ENCODE peak calls at places on chromosomes 4 and X, in seven cellular contexts. F is right lobe of liver, N is breast epithelium, V is uterus, P is IMR-90, I is tibial nerve, E is transverse colon. K is an unnamed sample.

GRCh38 chr4:27381806-27382205 is 521.2 kb downstream of the STIM2 start:
- DNase-seq in F (no peak), N (no peak), V (no peak), P (no peak), I (no peak), E (no peak), K (no peak)

GRCh38 chr4:26321326-26322276 is 787 bp downstream of the RBPJ start:
- DNase-seq in F (peak; percentile 65), N (no peak), V (peak; percentile 31), P (peak; percentile 41), I (no peak), E (peak; percentile 37), K (no peak)

GRCh38 chr4:79284893-79285292 is 41.0 kb downstream of the NAA11 start:
- DNase-seq in F (no peak), N (no peak), V (no peak), P (no peak), I (no peak), E (no peak), K (no peak)

GRCh38 chr4:8192748-8193738 is 6.0 kb upstream of the SH3TC1 start:
- DNase-seq in F (peak; percentile 61), N (no peak), V (no peak), P (peak; percentile 28), I (peak; percentile 51), E (peak; percentile 77), K (no peak)

GRCh38 chr4:157043131-157043530 is 32.8 kb upstream of the GLRB start:
- DNase-seq in F (no peak), N (no peak), V (no peak), P (peak; percentile 51), I (no peak), E (no peak), K (no peak)

GRCh38 chr4:90857081-90857820 is 730.1 kb downstream of the CCSER1 start:
- DNase-seq in F (no peak), N (no peak), V (no peak), P (no peak), I (no peak), E (no peak), K (no peak)

GRCh38 chr4:100208964-100209363 is 18.7 kb upstream of the DDIT4L start:
- DNase-seq in F (no peak), N (no peak), V (no peak), P (no peak), I (no peak), E (no peak), K (no peak)

GRCh38 chr4:125313497-125313896 is 1.3 kb upstream of the FAT4 start:
- DNase-seq in F (no peak), N (no peak), V (peak; percentile 50), P (peak; percentile 94), I (no peak), E (no peak), K (no peak)

GRCh38 chrX:10158279-10158939 is 1.6 kb downstream of the CLCN4 start:
- DNase-seq in F (no peak), N (no peak), V (no peak), P (no peak), I (no peak), E (no peak), K (no peak)

GRCh38 chr4:28976369-28976768 is 1743.8 kb upstream of the PCDH7 start:
- DNase-seq in F (no peak), N (no peak), V (no peak), P (no peak), I (no peak), E (no peak), K (no peak)

GRCh38 chrX:131046596-131046995 is 11.6 kb upstream of the ARHGAP36 start:
- DNase-seq in F (no peak), N (no peak), V (no peak), P (no peak), I (no peak), E (no peak), K (no peak)

GRCh38 chrX:1507511-1508463 is 29.2 kb downstream of the P2RY8 start:
- DNase-seq in F (peak; percentile 41), N (no peak), V (no peak), P (no peak), I (no peak), E (peak; percentile 37), K (no peak)
- TF ChIP-seq POLR2A in F (no peak), N (no peak), V (no peak), P (no peak), I (no peak), E (no peak), K (no peak)

GRCh38 chrX:3485727-3486126 is 139.3 kb upstream of the MXRA5 start:
- DNase-seq in F (no peak), N (no peak), V (no peak), P (no peak), I (no peak), E (no peak), K (no peak)
- H3K4me3 ChIP-seq in F (no peak overlapping the region), N (no peak overlapping the region), V (no peak overlapping the region), P (no peak overlapping the region), I (no peak overlapping the region), E (no peak overlapping the region), K (no peak overlapping the region)

DNA sequence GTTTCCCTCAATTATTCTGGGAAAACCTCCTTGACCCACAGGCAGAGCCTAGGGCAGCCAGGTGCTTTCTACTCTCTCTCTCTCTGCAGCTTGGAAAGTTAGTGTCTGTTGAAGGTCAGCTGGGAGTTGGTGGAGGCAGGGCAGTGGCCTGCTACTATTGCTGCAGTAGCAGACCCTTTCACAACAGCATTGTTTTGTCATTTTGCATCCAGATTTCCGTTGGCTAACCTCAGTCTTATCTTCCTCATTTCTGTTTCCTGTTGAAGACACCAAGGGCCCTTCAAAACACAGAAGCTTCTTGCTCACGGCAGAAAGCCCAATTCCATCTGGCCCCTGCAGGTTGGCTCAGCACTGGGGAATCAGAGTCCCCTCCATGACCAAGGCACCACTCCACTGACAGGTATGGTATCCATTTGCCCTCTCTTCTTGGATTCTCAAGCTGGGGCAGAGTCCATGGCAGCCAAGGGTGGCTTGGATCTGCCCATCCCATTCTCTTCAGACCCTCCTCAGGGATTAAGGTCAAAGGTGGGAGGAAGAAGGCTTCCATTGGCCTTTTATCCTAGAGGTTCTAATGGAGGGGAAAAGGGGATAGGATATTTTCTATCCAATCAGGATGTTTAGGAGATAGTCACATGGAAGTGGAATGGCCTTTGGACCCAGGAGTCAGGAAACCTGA is 24.6 kb downstream of the VSIG4 start:
- DNase-seq in F (peak; percentile 55), N (no peak), V (no peak), P (no peak), I (no peak), E (peak; percentile 17), K (no peak)
- TF ChIP-seq POLR2A in F (peak; percentile 33), N (no peak), V (no peak), P (no peak), I (peak; percentile 17), E (peak; percentile 39), K (peak; percentile 24)

GRCh38 chr4:143286058-143286457 is 50.6 kb upstream of the GAB1 start:
- DNase-seq in F (no peak), N (no peak), V (no peak), P (no peak), I (no peak), E (no peak), K (no peak)
- H3K4me3 ChIP-seq in F (no peak overlapping the region), N (no peak overlapping the region), V (no peak overlapping the region), P (no peak overlapping the region), I (no peak overlapping the region), E (no peak overlapping the region), K (no peak overlapping the region)

GRCh38 chrX:7921750-7922149 is 5.5 kb downstream of the PNPLA4 start:
- DNase-seq in F (no peak), N (no peak), V (no peak), P (no peak), I (no peak), E (no peak), K (no peak)

GRCh38 chrX:7925867-7926472 is 1.2 kb downstream of the PNPLA4 start:
- DNase-seq in F (peak; percentile 55), N (peak; percentile 49), V (peak; percentile 20), P (peak; percentile 63), I (no peak), E (peak; percentile 64), K (no peak)

GRCh38 chrX:7926914-7927258 is 327 bp downstream of the PNPLA4 start:
- DNase-seq in F (no peak), N (peak; percentile 44), V (no peak), P (no peak), I (no peak), E (no peak), K (no peak)

GRCh38 chrX:7926501-7926900 is 712 bp downstream of the PNPLA4 start:
- DNase-seq in F (no peak), N (no peak), V (no peak), P (peak; percentile 0), I (no peak), E (no peak), K (no peak)

GRCh38 chrX:7927259-7928167 is at the start of gene PNPLA4:
- DNase-seq in F (peak; percentile 95), N (peak; percentile 76), V (peak; percentile 66), P (peak; percentile 64), I (peak; percentile 26), E (peak; percentile 93), K (peak; percentile 46)
- TF ChIP-seq POLR2A in F (peak; percentile 87), N (no peak), V (no peak), P (peak; percentile 48), I (peak; percentile 23), E (peak; percentile 76), K (peak; percentile 66)

GRCh38 chr4:143386812-143387211 is 50.1 kb downstream of the GAB1 start:
- DNase-seq in F (no peak), N (no peak), V (no peak), P (peak; percentile 39), I (no peak), E (no peak), K (no peak)

GRCh38 chr4:143380651-143381050 is 44.0 kb downstream of the GAB1 start:
- DNase-seq in F (no peak), N (no peak), V (no peak), P (peak; percentile 74), I (no peak), E (no peak), K (no peak)

GRCh38 chr4:143381171-143382118 is 44.8 kb downstream of the GAB1 start:
- DNase-seq in F (no peak), N (peak; percentile 81), V (peak; percentile 94), P (peak; percentile 93), I (peak; percentile 73), E (peak; percentile 83), K (no peak)

GRCh38 chr4:143384381-143384994 is 47.8 kb downstream of the GAB1 start:
- DNase-seq in F (no peak), N (no peak), V (no peak), P (peak; percentile 47), I (no peak), E (no peak), K (no peak)

DNA sequence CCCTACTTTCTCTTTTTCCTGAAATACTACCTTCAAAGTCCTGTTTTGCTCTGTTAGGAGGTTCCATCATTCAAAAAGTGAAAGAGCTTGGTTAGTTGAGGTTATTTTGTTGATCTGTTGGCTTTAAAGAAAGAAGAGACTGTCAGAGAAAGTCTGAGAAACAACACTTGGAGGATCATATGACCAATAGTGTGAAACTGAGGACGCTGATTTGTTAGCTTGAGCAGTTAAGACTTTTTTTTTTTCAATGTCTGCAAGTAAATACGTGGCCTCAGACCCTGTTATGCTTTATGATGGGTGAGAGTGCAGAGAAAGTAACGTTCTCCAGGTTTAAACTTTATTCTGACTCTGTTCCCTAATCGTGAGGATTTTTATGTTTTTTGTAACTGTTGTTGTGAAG is 45.9 kb downstream of the GAB1 start:
- DNase-seq in F (no peak), N (no peak), V (no peak), P (peak; percentile 53), I (no peak), E (no peak), K (no peak)
- H3K4me3 ChIP-seq in F (no peak overlapping the region), N (no peak overlapping the region), V (no peak overlapping the region), P (no peak overlapping the region), I (no peak overlapping the region), E (no peak overlapping the region), K (no peak overlapping the region)